ENCODE peak calls at places on chromosomes 4 and X, in eight cellular contexts. One of them, this sample, is unnamed. For H3K4me1, the result is how much of the 10 kb centered on the place peaks cover.

GRCh38 chr4:73446336-73446938 is 10.4 kb downstream of the AFP start:
- DNase-seq in HCT116: peak
- DNase-seq in aorta: no peak
- DNase-seq in right lobe of liver: no peak
- DNase-seq in uterus: no peak
- DNase-seq in heart left ventricle: no peak
- DNase-seq in H9: no peak
- DNase-seq in colonic mucosa: no peak
- DNase-seq in this sample: no peak

GRCh38 chr4:37471971-37472370 is 214.2 kb downstream of the RELL1 start:
- DNase-seq in colonic mucosa: peak
- DNase-seq in HCT116: no peak
- DNase-seq in heart left ventricle: no peak
- DNase-seq in right lobe of liver: no peak
- DNase-seq in aorta: no peak
- DNase-seq in uterus: no peak
- DNase-seq in H9: no peak
- DNase-seq in this sample: no peak

GRCh38 chrX:154526901-154527675 is 11.1 kb upstream of the FAM3A start:
- DNase-seq in uterus: peak
- DNase-seq in right lobe of liver: peak
- DNase-seq in heart left ventricle: peak
- DNase-seq in HCT116: peak
- DNase-seq in H9: peak
- DNase-seq in aorta: peak
- DNase-seq in colonic mucosa: peak
- DNase-seq in this sample: no peak

GRCh38 chr4:1055721-1056590 is 44.5 kb downstream of the FGFRL1 start:
- DNase-seq in heart left ventricle: no peak
- DNase-seq in H9: peak
- DNase-seq in right lobe of liver: peak
- DNase-seq in HCT116: no peak
- DNase-seq in colonic mucosa: no peak
- DNase-seq in uterus: peak
- DNase-seq in aorta: peak
- DNase-seq in this sample: no peak

GRCh38 chr4:105061136-105061696 is 85.5 kb upstream of the TET2 start:
- DNase-seq in HCT116: peak
- DNase-seq in heart left ventricle: no peak
- DNase-seq in H9: peak
- DNase-seq in aorta: no peak
- DNase-seq in uterus: no peak
- DNase-seq in colonic mucosa: peak
- DNase-seq in right lobe of liver: no peak
- DNase-seq in this sample: peak

GRCh38 chr4:68180858-68181531 is 51.3 kb upstream of the TMPRSS11F start:
- DNase-seq in heart left ventricle: no peak
- DNase-seq in colonic mucosa: no peak
- DNase-seq in aorta: no peak
- DNase-seq in uterus: no peak
- DNase-seq in HCT116: no peak
- DNase-seq in H9: no peak
- DNase-seq in right lobe of liver: no peak
- DNase-seq in this sample: no peak

GRCh38 chr4:105541420-105541819 is 11.0 kb upstream of the ARHGEF38 start:
- DNase-seq in H9: no peak
- DNase-seq in right lobe of liver: no peak
- DNase-seq in uterus: no peak
- DNase-seq in aorta: no peak
- DNase-seq in heart left ventricle: no peak
- DNase-seq in HCT116: no peak
- DNase-seq in colonic mucosa: no peak
- DNase-seq in this sample: no peak

GRCh38 chr4:82201805-82202636 is 171.8 kb downstream of the HNRNPD start:
- DNase-seq in HCT116: peak
- DNase-seq in colonic mucosa: peak
- DNase-seq in aorta: no peak
- DNase-seq in right lobe of liver: no peak
- DNase-seq in uterus: no peak
- DNase-seq in H9: peak
- DNase-seq in heart left ventricle: no peak
- DNase-seq in this sample: peak

GRCh38 chr4:110668463-110669245 is 45.8 kb upstream of the PITX2 start:
- DNase-seq in uterus: no peak
- DNase-seq in right lobe of liver: no peak
- DNase-seq in colonic mucosa: no peak
- DNase-seq in HCT116: no peak
- DNase-seq in H9: no peak
- DNase-seq in heart left ventricle: no peak
- DNase-seq in aorta: no peak
- DNase-seq in this sample: no peak

GRCh38 chr4:1403591-1404572 is 2.4 kb downstream of the NKX1-1 start:
- DNase-seq in H9: peak
- DNase-seq in right lobe of liver: peak
- DNase-seq in colonic mucosa: peak
- DNase-seq in aorta: peak
- DNase-seq in HCT116: no peak
- DNase-seq in uterus: no peak
- DNase-seq in heart left ventricle: no peak
- DNase-seq in this sample: no peak

GRCh38 chr4:164771088-164771487 is 17.2 kb downstream of the SMIM31 start:
- DNase-seq in aorta: no peak
- DNase-seq in heart left ventricle: no peak
- DNase-seq in HCT116: no peak
- DNase-seq in right lobe of liver: no peak
- DNase-seq in uterus: no peak
- DNase-seq in H9: no peak
- DNase-seq in colonic mucosa: no peak
- DNase-seq in this sample: no peak

GRCh38 chr4:32748061-32748460 is 2027.9 kb downstream of the PCDH7 start:
- DNase-seq in HCT116: no peak
- DNase-seq in right lobe of liver: no peak
- DNase-seq in colonic mucosa: no peak
- DNase-seq in uterus: no peak
- DNase-seq in H9: no peak
- DNase-seq in aorta: peak
- DNase-seq in heart left ventricle: no peak
- DNase-seq in this sample: no peak

GRCh38 chr4:159551268-159551667 is 448.4 kb downstream of the RAPGEF2 start:
- DNase-seq in HCT116: no peak
- DNase-seq in colonic mucosa: no peak
- DNase-seq in H9: no peak
- DNase-seq in uterus: no peak
- DNase-seq in right lobe of liver: no peak
- DNase-seq in aorta: no peak
- DNase-seq in heart left ventricle: no peak
- DNase-seq in this sample: no peak

GRCh38 chr4:113116414-113117345 is 67.2 kb downstream of the ANK2 start:
- DNase-seq in HCT116: no peak
- DNase-seq in right lobe of liver: no peak
- DNase-seq in aorta: no peak
- DNase-seq in colonic mucosa: no peak
- DNase-seq in heart left ventricle: no peak
- DNase-seq in H9: peak
- DNase-seq in uterus: no peak
- DNase-seq in this sample: no peak

GRCh38 chr4:159358226-159358625 is 255.3 kb downstream of the RAPGEF2 start:
- DNase-seq in H9: no peak
- DNase-seq in uterus: no peak
- DNase-seq in colonic mucosa: no peak
- DNase-seq in HCT116: no peak
- DNase-seq in heart left ventricle: no peak
- DNase-seq in right lobe of liver: no peak
- DNase-seq in aorta: no peak
- DNase-seq in this sample: no peak

GRCh38 chr4:139603576-139604387 is 47.8 kb upstream of the SETD7 start:
- DNase-seq in aorta: no peak
- DNase-seq in uterus: peak
- DNase-seq in colonic mucosa: peak
- DNase-seq in HCT116: peak
- DNase-seq in heart left ventricle: peak
- DNase-seq in right lobe of liver: peak
- DNase-seq in H9: no peak
- DNase-seq in this sample: no peak

GRCh38 chrX:105567046-105567445 is 255.3 kb upstream of the NRK start:
- DNase-seq in heart left ventricle: no peak
- DNase-seq in uterus: no peak
- DNase-seq in colonic mucosa: no peak
- DNase-seq in HCT116: no peak
- DNase-seq in right lobe of liver: no peak
- DNase-seq in H9: no peak
- DNase-seq in aorta: no peak
- DNase-seq in this sample: no peak

GRCh38 chrX:112163916-112164315 is 81.3 kb upstream of the TRPC5 start:
- DNase-seq in aorta: no peak
- DNase-seq in right lobe of liver: no peak
- DNase-seq in HCT116: no peak
- DNase-seq in H9: no peak
- DNase-seq in uterus: no peak
- DNase-seq in colonic mucosa: no peak
- DNase-seq in heart left ventricle: no peak
- DNase-seq in this sample: no peak

GRCh38 chr4:128858875-128859696 is 49.6 kb downstream of the JADE1 start:
- DNase-seq in H9: no peak
- DNase-seq in colonic mucosa: no peak
- DNase-seq in HCT116: no peak
- DNase-seq in aorta: no peak
- DNase-seq in heart left ventricle: peak
- DNase-seq in right lobe of liver: no peak
- DNase-seq in uterus: no peak
- DNase-seq in this sample: no peak

GRCh38 chr4:17630228-17630627 is 15.8 kb downstream of the MED28 start:
- DNase-seq in heart left ventricle: no peak
- DNase-seq in colonic mucosa: no peak
- DNase-seq in aorta: no peak
- DNase-seq in uterus: no peak
- DNase-seq in right lobe of liver: no peak
- DNase-seq in H9: no peak
- DNase-seq in HCT116: no peak
- DNase-seq in this sample: no peak

GRCh38 chr4:145451895-145452294 is 29.8 kb upstream of the SMAD1 start:
- DNase-seq in right lobe of liver: no peak
- DNase-seq in HCT116: no peak
- DNase-seq in uterus: no peak
- DNase-seq in heart left ventricle: no peak
- DNase-seq in H9: no peak
- DNase-seq in colonic mucosa: no peak
- DNase-seq in aorta: no peak
- DNase-seq in this sample: no peak

GRCh38 chr4:186940476-186940875 is 216.8 kb upstream of the FAT1 start:
- DNase-seq in HCT116: no peak
- DNase-seq in heart left ventricle: no peak
- DNase-seq in uterus: no peak
- DNase-seq in right lobe of liver: peak
- DNase-seq in H9: no peak
- DNase-seq in colonic mucosa: no peak
- DNase-seq in aorta: no peak
- DNase-seq in this sample: no peak
- H3K4me1 ChIP-seq in HCT116: half or more
- H3K4me1 ChIP-seq in heart left ventricle: under half
- H3K4me1 ChIP-seq in uterus: under half
- H3K4me1 ChIP-seq in right lobe of liver: under half
- H3K4me1 ChIP-seq in H9: under half
- H3K4me1 ChIP-seq in colonic mucosa: under half
- H3K4me1 ChIP-seq in aorta: under half
- H3K4me1 ChIP-seq in this sample: under half

DNA sequence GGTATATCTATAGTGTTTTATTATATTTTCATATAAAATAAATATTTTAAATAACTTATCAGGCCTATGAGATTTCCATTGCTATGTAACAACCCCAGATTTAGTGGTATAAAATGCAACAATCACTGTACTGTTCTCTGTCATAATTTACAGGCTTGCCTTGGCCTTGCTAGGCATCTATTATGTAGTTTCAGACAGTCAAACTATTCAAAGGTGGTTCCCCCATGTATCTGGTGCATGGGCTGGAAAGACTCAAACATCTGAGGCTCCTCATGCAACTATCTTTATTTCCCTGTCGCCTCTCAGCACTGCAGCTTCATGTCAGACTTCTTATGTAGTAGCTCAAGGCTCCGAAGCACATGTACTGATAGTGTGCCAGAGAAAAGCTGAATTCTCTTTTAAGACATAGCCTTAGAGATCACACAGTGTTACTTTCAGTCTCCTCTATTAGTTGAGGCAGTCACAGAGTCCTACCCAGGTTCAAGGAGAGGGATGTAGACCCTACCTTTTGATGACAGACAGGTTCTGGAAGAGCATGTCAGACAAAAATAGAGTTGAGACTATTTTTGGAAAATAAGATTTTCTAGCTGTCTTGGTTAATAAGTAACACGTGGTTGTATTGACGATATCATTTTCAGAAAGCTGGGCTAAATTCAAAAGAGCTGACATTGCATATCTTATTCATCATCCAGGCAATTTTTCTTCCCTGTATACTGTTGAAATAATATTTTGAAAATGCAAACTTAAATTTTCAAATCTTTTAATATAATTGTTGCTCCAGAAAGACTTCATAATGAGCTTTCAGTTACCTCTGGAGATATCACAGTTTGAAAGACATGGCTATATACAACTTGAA is 19.4 kb downstream of the MTTP start:
- DNase-seq in aorta: no peak
- DNase-seq in colonic mucosa: no peak
- DNase-seq in heart left ventricle: no peak
- DNase-seq in HCT116: no peak
- DNase-seq in uterus: no peak
- DNase-seq in right lobe of liver: no peak
- DNase-seq in H9: no peak
- DNase-seq in this sample: no peak
- H3K27ac ChIP-seq in aorta: no peak
- H3K27ac ChIP-seq in colonic mucosa: no peak
- H3K27ac ChIP-seq in heart left ventricle: no peak
- H3K27ac ChIP-seq in HCT116: no peak
- H3K27ac ChIP-seq in uterus: no peak
- H3K27ac ChIP-seq in right lobe of liver: no peak
- H3K27ac ChIP-seq in H9: no peak
- H3K27ac ChIP-seq in this sample: no peak

DNA sequence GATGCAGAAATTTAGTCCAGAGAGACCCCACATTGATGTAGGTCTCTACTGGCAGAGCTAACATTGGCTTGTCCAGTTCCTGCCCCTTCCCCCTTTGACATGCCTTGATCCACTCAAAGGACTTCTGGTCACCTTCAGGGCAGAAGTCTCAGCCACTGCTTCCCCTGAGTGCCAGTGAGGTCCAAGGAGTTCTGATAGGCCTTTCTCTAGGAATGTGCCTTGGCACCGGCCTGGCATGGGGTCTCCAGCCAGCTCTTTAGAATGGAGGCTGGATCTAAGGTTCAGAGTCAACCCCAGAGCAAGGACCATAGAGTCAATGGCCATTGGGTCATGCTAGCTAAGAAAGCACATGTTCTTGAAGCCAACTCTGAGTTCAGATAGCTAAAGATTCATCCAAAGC is 88.6 kb upstream of the PJA1 start:
- DNase-seq in heart left ventricle: no peak
- DNase-seq in HCT116: no peak
- DNase-seq in colonic mucosa: no peak
- DNase-seq in H9: no peak
- DNase-seq in aorta: no peak
- DNase-seq in right lobe of liver: no peak
- DNase-seq in uterus: no peak
- DNase-seq in this sample: no peak
- H3K4me1 ChIP-seq in heart left ventricle: under half
- H3K4me1 ChIP-seq in HCT116: under half
- H3K4me1 ChIP-seq in colonic mucosa: under half
- H3K4me1 ChIP-seq in H9: under half
- H3K4me1 ChIP-seq in aorta: under half
- H3K4me1 ChIP-seq in right lobe of liver: under half
- H3K4me1 ChIP-seq in uterus: under half
- H3K4me1 ChIP-seq in this sample: under half

GRCh38 chr4:4320951-4321714 is 31.1 kb downstream of the ZBTB49 start:
- DNase-seq in aorta: peak
- DNase-seq in colonic mucosa: no peak
- DNase-seq in right lobe of liver: no peak
- DNase-seq in HCT116: no peak
- DNase-seq in heart left ventricle: no peak
- DNase-seq in uterus: no peak
- DNase-seq in H9: no peak
- DNase-seq in this sample: no peak
- H3K27ac ChIP-seq in aorta: no peak
- H3K27ac ChIP-seq in colonic mucosa: no peak
- H3K27ac ChIP-seq in right lobe of liver: no peak
- H3K27ac ChIP-seq in HCT116: no peak
- H3K27ac ChIP-seq in heart left ventricle: no peak
- H3K27ac ChIP-seq in uterus: no peak
- H3K27ac ChIP-seq in H9: no peak
- H3K27ac ChIP-seq in this sample: no peak

This sample was measured in iPS DF 6.9.